ENCODE peak calls at places on chromosomes 11 and 22, in six cellular contexts. I, F, E, Y, C and L are unnamed samples. For H3K36me3, the result is how much of the 10 kb centered on the place peaks cover.

GRCh38 chr22:49632199-49633009 is 195.3 kb downstream of the BRD1 start:
- DNase-seq in I (peak), F (no peak), E (peak), Y (peak), C (no peak), L (no peak)

GRCh38 chr22:45671051-45671782 is 417 bp upstream of the ATXN10 start:
- DNase-seq in I (peak), F (peak), E (no peak), Y (no peak), C (no peak), L (no peak)

GRCh38 chr22:24391836-24392217 is 35.6 kb upstream of the ADORA2A start:
- DNase-seq in I (no peak), F (no peak), E (peak), Y (peak), C (no peak), L (no peak)

GRCh38 chr22:48061726-48062125 is 1299.3 kb downstream of the TBC1D22A start:
- DNase-seq in I (no peak), F (no peak), E (no peak), Y (no peak), C (no peak), L (no peak)

GRCh38 chr22:40631925-40632324 is 4.6 kb downstream of the MRTFA start:
- DNase-seq in I (no peak), F (no peak), E (no peak), Y (no peak), C (no peak), L (peak)

GRCh38 chr11:62569611-62570010 is 4.1 kb downstream of the EEF1G start:
- DNase-seq in I (no peak), F (no peak), E (no peak), Y (no peak), C (no peak), L (no peak)

GRCh38 chr11:76166314-76166713 is 40.0 kb downstream of the WNT11 start:
- DNase-seq in I (no peak), F (no peak), E (no peak), Y (no peak), C (no peak), L (no peak)

GRCh38 chr11:7473702-7474101 is 11.6 kb upstream of the OLFML1 start:
- DNase-seq in I (no peak), F (no peak), E (no peak), Y (no peak), C (no peak), L (no peak)

GRCh38 chr22:31625661-31626426 is 36.2 kb downstream of the PISD start:
- DNase-seq in I (no peak), F (peak), E (peak), Y (peak), C (no peak), L (peak)

GRCh38 chr11:128503231-128503991 is 83.9 kb downstream of the ETS1 start:
- DNase-seq in I (no peak), F (no peak), E (peak), Y (peak), C (no peak), L (no peak)

GRCh38 chr11:28566643-28567042 is 458.5 kb downstream of the METTL15 start:
- DNase-seq in I (no peak), F (peak), E (peak), Y (peak), C (no peak), L (peak)

GRCh38 chr11:109037856-109038780 is 373.2 kb downstream of the DDX10 start:
- DNase-seq in I (no peak), F (no peak), E (peak), Y (peak), C (no peak), L (no peak)

GRCh38 chr22:39239561-39240423 is 5.0 kb downstream of the PDGFB start:
- DNase-seq in I (no peak), F (no peak), E (no peak), Y (no peak), C (no peak), L (no peak)

GRCh38 chr11:113663567-113663966 is 42.5 kb downstream of the TMPRSS5 start:
- DNase-seq in I (peak), F (no peak), E (no peak), Y (no peak), C (no peak), L (no peak)

GRCh38 chr11:75733346-75734107 is 15.9 kb downstream of the MOGAT2 start:
- DNase-seq in I (peak), F (no peak), E (no peak), Y (no peak), C (no peak), L (no peak)

DNA sequence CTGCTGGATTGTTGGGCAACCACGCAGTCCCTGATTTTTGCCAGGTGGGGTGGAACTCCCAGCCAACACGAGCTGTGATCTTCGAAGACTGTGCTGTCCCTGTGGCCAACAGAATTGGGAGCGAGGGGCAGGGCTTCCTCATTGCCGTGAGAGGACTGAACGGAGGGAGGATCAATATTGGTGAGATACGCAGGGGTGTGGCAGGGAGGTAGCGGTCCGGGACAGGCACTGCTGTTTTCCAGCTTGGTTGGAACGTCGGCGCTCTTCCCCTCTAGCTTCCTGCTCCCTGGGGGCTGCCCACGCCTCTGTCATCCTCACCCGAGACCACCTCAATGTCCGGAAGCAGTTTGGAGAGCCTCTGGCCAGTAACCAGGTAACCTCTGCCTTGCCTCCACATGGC is 7.6 kb downstream of the ACAD8 start:
- DNase-seq in I (peak), F (no peak), E (no peak), Y (no peak), C (no peak), L (no peak)
- H3K36me3 ChIP-seq in I (under half), F (under half), E (under half), Y (under half), C (under half), L (half or more)

GRCh38 chr11:687751-688150 is 7.3 kb downstream of the DEAF1 start:
- DNase-seq in I (no peak), F (no peak), E (no peak), Y (no peak), C (no peak), L (no peak)
- H3K36me3 ChIP-seq in I (under half), F (under half), E (under half), Y (under half), C (under half), L (half or more)

GRCh38 chr11:70085815-70086769 is 8.0 kb downstream of the ANO1 start:
- DNase-seq in I (no peak), F (no peak), E (peak), Y (no peak), C (no peak), L (no peak)

GRCh38 chr11:70080763-70081162 is 2.6 kb downstream of the ANO1 start:
- DNase-seq in I (no peak), F (no peak), E (no peak), Y (no peak), C (no peak), L (peak)

GRCh38 chr11:70084046-70084984 is 6.2 kb downstream of the ANO1 start:
- DNase-seq in I (no peak), F (no peak), E (no peak), Y (no peak), C (no peak), L (no peak)

GRCh38 chr11:70079691-70080090 is 1.6 kb downstream of the ANO1 start:
- DNase-seq in I (no peak), F (no peak), E (no peak), Y (no peak), C (no peak), L (peak)

DNA sequence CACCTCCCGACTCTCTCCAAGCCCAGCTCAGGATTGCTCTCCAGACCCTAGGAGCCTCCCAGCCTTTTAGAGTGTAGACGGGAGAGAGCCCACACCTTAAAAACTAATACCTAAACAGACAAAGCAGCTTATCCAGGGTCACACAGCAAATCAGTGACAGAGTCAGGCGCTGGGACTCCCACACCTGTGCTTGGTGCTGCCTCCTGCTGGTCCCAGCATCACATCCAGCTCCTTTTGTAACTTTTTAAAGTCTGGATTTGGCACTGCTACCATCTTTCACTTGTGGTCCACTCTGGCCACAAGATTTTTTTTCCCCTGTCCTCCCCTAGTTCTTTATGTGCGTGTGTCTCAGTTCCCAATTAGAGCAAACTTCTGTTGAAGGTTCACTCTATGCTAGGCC is 4.7 kb downstream of the ANO1 start:
- DNase-seq in I (no peak), F (no peak), E (no peak), Y (no peak), C (no peak), L (no peak)
- H3K36me3 ChIP-seq in I (under half), F (under half), E (under half), Y (under half), C (under half), L (under half)

DNA sequence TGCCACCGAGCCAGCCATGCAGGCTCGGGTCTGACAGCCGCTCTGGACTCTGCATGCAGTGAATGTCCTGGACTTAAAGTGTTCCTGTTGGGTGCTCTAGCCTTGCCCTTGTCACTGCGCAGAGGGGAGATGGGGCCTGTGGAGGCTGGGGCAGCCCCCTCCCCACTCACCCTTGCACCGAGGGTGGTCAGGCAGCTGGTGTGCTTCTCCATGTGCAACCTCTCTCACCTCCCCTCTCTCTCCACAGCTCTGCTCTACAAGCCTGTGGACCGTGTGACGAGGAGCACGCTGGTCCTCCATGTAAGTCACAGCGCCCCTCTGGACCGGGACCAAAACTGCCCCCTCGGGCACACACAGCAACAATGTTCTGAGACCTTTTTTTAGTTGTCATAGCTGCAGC is 92.5 kb downstream of the BCR start:
- DNase-seq in I (no peak), F (no peak), E (no peak), Y (no peak), C (no peak), L (no peak)
- H3K36me3 ChIP-seq in I (under half), F (under half), E (half or more), Y (under half), C (under half), L (half or more)

GRCh38 chr11:66684635-66685034 is 6.9 kb upstream of the RBM4B start:
- DNase-seq in I (no peak), F (no peak), E (no peak), Y (no peak), C (no peak), L (no peak)
- H3K36me3 ChIP-seq in I (under half), F (under half), E (under half), Y (under half), C (under half), L (under half)

GRCh38 chr11:92206441-92206840 is 18.2 kb upstream of the FAT3 start:
- DNase-seq in I (no peak), F (no peak), E (no peak), Y (no peak), C (no peak), L (no peak)
- H3K36me3 ChIP-seq in I (under half), F (under half), E (under half), Y (under half), C (under half), L (under half)

GRCh38 chr11:68049509-68050370 is 10.9 kb downstream of the TCIRG1 start:
- DNase-seq in I (peak), F (no peak), E (no peak), Y (no peak), C (no peak), L (no peak)

GRCh38 chr11:68050371-68050841 is 11.6 kb downstream of the TCIRG1 start:
- DNase-seq in I (peak), F (no peak), E (no peak), Y (no peak), C (no peak), L (no peak)

GRCh38 chr11:68051191-68052136 is 12.6 kb downstream of the TCIRG1 start:
- DNase-seq in I (no peak), F (peak), E (no peak), Y (no peak), C (no peak), L (no peak)

GRCh38 chr11:68047437-68048290 is 8.8 kb downstream of the TCIRG1 start:
- DNase-seq in I (no peak), F (no peak), E (no peak), Y (no peak), C (no peak), L (no peak)

GRCh38 chr11:68048681-68049508 is 10.1 kb downstream of the TCIRG1 start:
- DNase-seq in I (no peak), F (no peak), E (no peak), Y (no peak), C (no peak), L (no peak)
- H3K36me3 ChIP-seq in I (under half), F (under half), E (half or more), Y (under half), C (under half), L (half or more)

DNA sequence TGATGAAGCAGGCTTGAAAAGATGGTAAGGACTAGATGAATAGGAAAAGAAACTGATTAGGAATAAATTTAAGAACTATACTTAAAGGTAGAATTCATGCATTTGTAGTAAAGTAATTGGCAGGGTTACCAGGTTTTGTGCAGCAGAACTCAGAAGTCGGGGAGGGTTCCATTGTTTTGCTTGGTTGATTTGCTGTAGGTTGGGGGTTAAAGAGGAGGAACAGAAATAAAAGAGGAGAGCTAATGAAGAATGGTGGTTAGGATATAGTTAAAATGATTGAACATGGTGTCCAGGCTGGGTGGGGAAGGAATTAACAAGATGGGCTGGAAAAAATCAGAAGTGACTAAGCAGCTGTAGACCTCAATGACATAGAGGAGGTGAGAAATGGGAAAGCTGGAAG is 5.5 kb upstream of the SPON1 start:
- DNase-seq in I (no peak), F (no peak), E (no peak), Y (no peak), C (no peak), L (no peak)
- H3K36me3 ChIP-seq in I (under half), F (under half), E (under half), Y (under half), C (under half), L (under half)

GRCh38 chr11:63993100-63993499 is 6.9 kb downstream of the OTUB1 start:
- DNase-seq in I (no peak), F (no peak), E (no peak), Y (no peak), C (no peak), L (no peak)

GRCh38 chr11:63997104-63997700 is 11.0 kb downstream of the OTUB1 start:
- DNase-seq in I (no peak), F (no peak), E (no peak), Y (no peak), C (no peak), L (no peak)

GRCh38 chr11:63996512-63996911 is 10.3 kb downstream of the OTUB1 start:
- DNase-seq in I (no peak), F (no peak), E (no peak), Y (no peak), C (no peak), L (no peak)

GRCh38 chr11:63991558-63991957 is 5.3 kb downstream of the OTUB1 start:
- DNase-seq in I (no peak), F (no peak), E (no peak), Y (no peak), C (no peak), L (no peak)

GRCh38 chr11:63993983-63994382 is 7.7 kb downstream of the OTUB1 start:
- DNase-seq in I (no peak), F (no peak), E (no peak), Y (no peak), C (no peak), L (no peak)
- H3K36me3 ChIP-seq in I (under half), F (under half), E (half or more), Y (under half), C (under half), L (half or more)